ENCODE peak calls at places on chromosomes 12 and 14, in nine cellular contexts. S, T, E, F, V, D, K, C and L are unnamed samples.

GRCh38 chr14:35140718-35141581 is 18.6 kb downstream of the PRORP start:
- DNase-seq in T (no peak), V (no peak), S (no peak), D (no peak), F (no peak), C (no peak), E (no peak), K (peak), L (no peak)

GRCh38 chr14:34055545-34055944 is 104.7 kb upstream of the EGLN3 start:
- DNase-seq in K (no peak), T (no peak), V (no peak), C (no peak), D (no peak), S (no peak), E (no peak), F (no peak), L (no peak)

GRCh38 chr12:66083766-66084165 is 46.8 kb downstream of the LLPH start:
- DNase-seq in C (no peak), V (no peak), K (no peak), D (no peak), E (no peak), F (no peak), T (no peak), S (no peak), L (no peak)

GRCh38 chr12:116241157-116241772 is 36.2 kb downstream of the MED13L start:
- DNase-seq in K (peak), E (no peak), D (no peak), S (no peak), C (no peak), V (no peak), T (no peak), F (no peak), L (no peak)

GRCh38 chr12:57429473-57430116 is 1.2 kb downstream of the R3HDM2 start:
- DNase-seq in C (no peak), V (no peak), D (no peak), K (no peak), S (no peak), F (no peak), E (no peak), T (no peak), L (no peak)

GRCh38 chr14:76118594-76118993 is 33.1 kb upstream of the GPATCH2L start:
- DNase-seq in E (no peak), S (no peak), K (no peak), D (no peak), F (no peak), C (no peak), T (no peak), V (no peak), L (no peak)

GRCh38 chr14:98501335-98501734 is 770.7 kb downstream of the BCL11B start:
- DNase-seq in C (no peak), K (no peak), V (no peak), S (no peak), T (no peak), E (no peak), D (no peak), F (no peak), L (no peak)

GRCh38 chr14:73942180-73942579 is 7.7 kb downstream of the FAM161B start:
- DNase-seq in T (no peak), D (no peak), F (no peak), V (no peak), S (no peak), K (no peak), C (no peak), E (no peak), L (no peak)

GRCh38 chr14:50109342-50109741 is 7.0 kb downstream of the VCPKMT start:
- DNase-seq in E (no peak), T (no peak), D (no peak), S (no peak), C (no peak), K (peak), V (no peak), F (no peak), L (peak)

GRCh38 chr14:73143003-73143402 is 6.7 kb downstream of the PSEN1 start:
- DNase-seq in V (no peak), D (no peak), C (no peak), T (no peak), F (no peak), K (no peak), E (no peak), S (no peak), L (no peak)

GRCh38 chr14:99412122-99413061 is 68.3 kb downstream of the SETD3 start:
- DNase-seq in T (no peak), D (no peak), F (no peak), C (peak), K (no peak), E (no peak), V (no peak), S (no peak), L (peak)

GRCh38 chr12:56278905-56279304 is 12.2 kb downstream of the COQ10A start:
- DNase-seq in S (no peak), K (no peak), C (no peak), E (no peak), T (no peak), V (no peak), F (no peak), D (no peak), L (no peak)

GRCh38 chr12:75978677-75979076 is 52.9 kb downstream of the PHLDA1 start:
- DNase-seq in D (no peak), K (peak), F (no peak), C (no peak), T (no peak), V (no peak), E (no peak), S (no peak), L (no peak)

GRCh38 chr14:106848330-106849121 is 1322.1 kb downstream of the TMEM121 start:
- DNase-seq in E (peak), V (peak), C (peak), S (no peak), F (no peak), T (no peak), D (peak), K (peak), L (no peak)

GRCh38 chr14:31934767-31935266 is 142.3 kb upstream of the ARHGAP5 start:
- DNase-seq in F (no peak), S (no peak), E (no peak), K (peak), V (no peak), T (peak), C (no peak), D (no peak), L (no peak)

GRCh38 chr14:21572604-21573003 is 7.3 kb downstream of the OR10G3 start:
- DNase-seq in E (no peak), D (no peak), T (no peak), C (no peak), S (no peak), F (no peak), V (no peak), K (no peak), L (no peak)

GRCh38 chr14:50388256-50388931 is 8.3 kb downstream of the CDKL1 start:
- DNase-seq in V (no peak), K (no peak), E (peak), T (no peak), F (no peak), D (no peak), C (peak), S (no peak), L (no peak)

GRCh38 chr14:68225321-68225720 is 405.7 kb downstream of the RAD51B start:
- DNase-seq in E (no peak), V (no peak), S (no peak), F (no peak), C (no peak), K (no peak), T (no peak), D (no peak), L (no peak)

GRCh38 chr14:33009673-33010072 is 71.0 kb downstream of the NPAS3 start:
- DNase-seq in V (no peak), E (no peak), K (no peak), S (no peak), T (no peak), C (no peak), D (no peak), F (no peak), L (no peak)

GRCh38 chr12:127054531-127054930 is 1212.4 kb upstream of the TMEM132C start:
- DNase-seq in K (peak), V (no peak), S (no peak), T (no peak), D (no peak), C (no peak), F (peak), E (no peak), L (no peak)

GRCh38 chr12:56071648-56072047 is 8.3 kb upstream of the ERBB3 start:
- DNase-seq in S (no peak), F (no peak), D (no peak), C (no peak), T (no peak), V (no peak), E (no peak), K (peak), L (no peak)

GRCh38 chr12:118689793-118690192 is 291.5 kb upstream of the SRRM4 start:
- DNase-seq in D (no peak), S (no peak), E (no peak), T (no peak), C (no peak), V (peak), K (no peak), F (no peak), L (no peak)

GRCh38 chr12:96094201-96094600 is 58.8 kb upstream of the LTA4H start:
- DNase-seq in T (no peak), D (no peak), E (no peak), V (no peak), K (peak), F (no peak), S (no peak), C (no peak), L (no peak)

GRCh38 chr12:3313655-3314305 is 177.2 kb upstream of the PRMT8 start:
- DNase-seq in T (peak), V (no peak), S (no peak), F (no peak), C (no peak), D (peak), K (peak), E (peak), L (no peak)
- TF ChIP-seq CTCF in T (peak), V (peak), S (peak), F (peak), C (no peak), D (peak), K (peak), E (no peak), L (peak)

GRCh38 chr12:19185262-19185929 is 55.9 kb downstream of the PLEKHA5 start:
- DNase-seq in D (no peak), S (no peak), V (no peak), F (no peak), E (no peak), C (no peak), T (no peak), K (no peak), L (no peak)

GRCh38 chr12:19183121-19183838 is 53.7 kb downstream of the PLEKHA5 start:
- DNase-seq in D (no peak), E (no peak), C (no peak), T (no peak), K (peak), V (no peak), S (no peak), F (no peak), L (no peak)

GRCh38 chr12:19177754-19178153 is 48.2 kb downstream of the PLEKHA5 start:
- DNase-seq in S (no peak), F (no peak), T (no peak), K (peak), V (no peak), D (no peak), C (no peak), E (no peak), L (no peak)

GRCh38 chr12:19179986-19180385 is 50.5 kb downstream of the PLEKHA5 start:
- DNase-seq in V (no peak), D (no peak), E (no peak), K (no peak), S (no peak), T (no peak), C (no peak), F (no peak), L (no peak)

DNA sequence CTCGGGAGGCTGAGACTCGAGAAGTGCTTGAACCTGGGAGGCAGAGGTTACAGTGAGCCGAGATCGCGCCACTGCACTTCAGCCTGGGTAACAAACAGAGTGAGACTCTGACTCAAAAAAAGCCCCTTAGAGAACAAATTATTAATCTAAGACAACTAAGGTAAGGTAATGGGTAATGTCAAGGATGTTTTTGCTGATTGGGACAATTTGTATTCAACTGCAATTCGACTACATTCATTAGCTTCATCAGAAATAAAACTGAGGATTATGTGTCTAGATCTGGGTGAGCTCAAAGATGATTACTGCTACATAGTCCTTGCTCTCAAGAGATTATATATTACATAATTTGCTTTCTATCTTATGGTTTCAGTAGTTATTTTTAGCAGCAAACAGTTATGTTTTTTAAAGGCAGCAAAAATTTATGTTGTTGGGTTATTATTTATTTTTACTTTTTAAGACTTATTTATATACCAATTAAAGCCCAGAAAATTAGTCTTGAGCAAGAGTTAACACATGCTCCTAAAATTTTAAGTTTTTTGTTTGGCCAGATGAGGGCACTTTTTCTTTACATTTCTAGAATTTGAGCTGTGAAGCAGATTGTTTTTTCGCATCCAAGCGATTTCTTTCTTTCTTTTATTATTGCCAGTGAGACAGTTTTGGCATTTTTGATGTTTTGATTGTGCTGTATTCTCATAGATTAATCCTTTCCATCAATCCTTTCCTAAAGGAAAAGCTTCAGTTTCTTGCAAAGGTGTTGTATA is 52.3 kb downstream of the PLEKHA5 start:
- DNase-seq in K (peak), D (no peak), T (no peak), C (no peak), E (no peak), S (no peak), F (no peak), V (no peak), L (no peak)
- TF ChIP-seq CTCF in K (no peak), D (no peak), T (peak), C (no peak), E (no peak), S (no peak), F (no peak), V (peak), L (peak)

GRCh38 chr12:111616177-111616623 is 17.1 kb upstream of the ATXN2 start:
- DNase-seq in C (no peak), T (no peak), V (no peak), S (no peak), K (no peak), D (no peak), F (no peak), E (peak), L (no peak)
- TF ChIP-seq CTCF in C (no peak), T (no peak), V (no peak), S (no peak), K (no peak), D (no peak), F (no peak), E (no peak), L (no peak)

GRCh38 chr12:30695327-30696102 is at the start of gene IPO8:
- DNase-seq in C (peak), T (peak), E (peak), F (peak), D (peak), S (peak), V (peak), K (peak), L (peak)
- TF ChIP-seq CTCF in C (peak), T (peak), E (peak), F (peak), D (no peak), S (peak), V (peak), K (peak), L (peak)

GRCh38 chr12:89424394-89424793 is 72.1 kb upstream of the DUSP6 start:
- DNase-seq in D (no peak), C (no peak), T (no peak), K (no peak), V (no peak), S (no peak), F (no peak), E (no peak), L (no peak)

GRCh38 chr12:89424846-89425245 is 72.5 kb upstream of the DUSP6 start:
- DNase-seq in C (no peak), E (no peak), S (no peak), T (no peak), F (no peak), D (no peak), K (no peak), V (no peak), L (no peak)

GRCh38 chr12:89418228-89418910 is 66.1 kb upstream of the DUSP6 start:
- DNase-seq in V (no peak), F (no peak), D (no peak), T (no peak), E (no peak), C (no peak), K (no peak), S (peak), L (no peak)

GRCh38 chr12:89417246-89417977 is 65.1 kb upstream of the DUSP6 start:
- DNase-seq in T (no peak), K (peak), E (no peak), C (no peak), F (peak), S (no peak), V (no peak), D (no peak), L (no peak)

GRCh38 chr12:89421093-89421835 is 69.0 kb upstream of the DUSP6 start:
- DNase-seq in F (no peak), S (no peak), E (no peak), V (no peak), D (no peak), K (no peak), T (no peak), C (no peak), L (no peak)
- TF ChIP-seq CTCF in F (no peak), S (no peak), E (no peak), V (no peak), D (no peak), K (no peak), T (no peak), C (no peak), L (no peak)

DNA sequence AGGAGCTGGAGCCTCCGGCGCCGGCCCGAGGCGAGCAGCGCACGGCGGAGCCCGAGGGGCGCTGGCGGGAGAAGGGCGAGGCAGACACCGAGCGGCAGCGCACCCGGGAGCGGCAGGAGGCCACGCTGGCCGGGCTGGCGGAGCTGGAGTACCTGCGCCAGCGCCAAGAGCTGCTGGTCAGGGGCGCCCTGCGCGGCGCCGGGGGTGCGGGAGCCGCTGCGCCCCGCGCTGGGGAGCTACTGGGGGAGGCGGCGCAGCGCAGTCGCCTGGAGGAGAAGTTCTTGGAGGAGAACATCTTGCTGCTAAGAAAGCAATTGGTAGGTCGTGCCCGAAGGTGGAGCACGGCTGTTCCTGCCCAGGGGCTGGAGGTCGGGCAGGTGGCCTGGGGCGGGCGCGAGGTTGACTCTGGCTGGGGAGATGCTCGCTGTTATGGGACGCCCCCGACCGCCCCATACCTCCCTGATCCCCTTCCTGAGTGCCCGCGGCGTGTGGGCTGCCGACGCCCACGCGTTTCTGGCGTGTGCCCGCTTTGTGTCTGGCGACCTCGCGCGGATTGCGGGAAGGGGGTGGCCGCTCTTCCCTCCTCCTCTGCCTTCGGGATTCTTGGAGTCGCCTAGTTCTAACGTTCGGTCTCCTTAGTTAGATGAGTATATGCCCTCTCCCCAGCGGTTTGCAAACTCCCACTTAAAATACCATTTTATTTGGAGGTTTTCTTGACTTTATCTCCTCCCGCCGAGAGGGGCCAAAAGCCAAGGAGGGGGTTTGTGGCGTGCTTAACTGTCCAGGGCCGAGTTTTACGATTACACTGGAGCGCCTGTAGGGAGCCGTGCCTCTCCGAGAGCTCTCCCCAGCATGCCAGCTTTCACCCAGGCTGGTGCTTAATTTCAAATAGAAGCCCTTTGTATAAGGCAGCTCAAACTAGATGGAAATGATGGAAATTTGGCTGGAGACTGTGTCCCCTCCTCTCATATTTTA is 756 bp downstream of the DACT1 start:
- DNase-seq in D (peak), V (peak), C (peak), T (no peak), F (no peak), S (no peak), E (peak), K (peak), L (no peak)
- TF ChIP-seq CTCF in D (no peak), V (no peak), C (no peak), T (no peak), F (no peak), S (no peak), E (peak), K (peak), L (peak)

GRCh38 chr14:58898655-58899316 is 261.0 kb downstream of the DACT1 start:
- DNase-seq in S (no peak), F (peak), E (no peak), K (peak), C (no peak), D (no peak), V (no peak), T (no peak), L (peak)

GRCh38 chr14:58899317-58899713 is 261.6 kb downstream of the DACT1 start:
- DNase-seq in K (peak), C (no peak), F (peak), T (no peak), D (no peak), S (no peak), E (no peak), V (no peak), L (no peak)

GRCh38 chr14:58907803-58908202 is 270.0 kb downstream of the DACT1 start:
- DNase-seq in T (no peak), D (no peak), V (no peak), F (no peak), C (no peak), E (no peak), S (no peak), K (no peak), L (peak)

GRCh38 chr14:58901826-58902225 is 264.1 kb downstream of the DACT1 start:
- DNase-seq in F (no peak), K (no peak), V (no peak), T (no peak), C (no peak), S (no peak), E (no peak), D (no peak), L (no peak)

GRCh38 chr14:58904771-58905170 is 267.0 kb downstream of the DACT1 start:
- DNase-seq in E (no peak), K (no peak), T (no peak), S (no peak), C (no peak), F (no peak), D (no peak), V (no peak), L (no peak)
- TF ChIP-seq CTCF in E (no peak), K (no peak), T (no peak), S (no peak), C (no peak), F (no peak), D (no peak), V (no peak), L (no peak)